ENCODE peak calls at places on chromosomes 5 and 9, in seven cellular contexts. One of them, this sample, is unnamed.

GRCh38 chr5:91312698-91313097 is 70.4 kb downstream of the ARRDC3 start:
- DNase-seq in B cell: no peak
- DNase-seq in AG09309: no peak
- DNase-seq in tibial artery: no peak
- DNase-seq in cardiac fibroblast: peak; percentile 36
- DNase-seq in upper lobe of right lung: no peak
- DNase-seq in adrenal gland: no peak
- DNase-seq in this sample: no peak

GRCh38 chr9:134381671-134382505 is 55.6 kb downstream of the RXRA start:
- DNase-seq in B cell: no peak
- DNase-seq in AG09309: no peak
- DNase-seq in tibial artery: no peak
- DNase-seq in cardiac fibroblast: no peak
- DNase-seq in upper lobe of right lung: no peak
- DNase-seq in adrenal gland: no peak
- DNase-seq in this sample: peak; percentile 76

GRCh38 chr9:133421615-133422542 is at the start of gene ADAMTS13:
- DNase-seq in B cell: no peak
- DNase-seq in AG09309: no peak
- DNase-seq in tibial artery: no peak
- DNase-seq in cardiac fibroblast: no peak
- DNase-seq in upper lobe of right lung: no peak
- DNase-seq in adrenal gland: no peak
- DNase-seq in this sample: peak; percentile 92

GRCh38 chr9:16345902-16346301 is 524.6 kb downstream of the BNC2 start:
- DNase-seq in B cell: no peak
- DNase-seq in AG09309: no peak
- DNase-seq in tibial artery: no peak
- DNase-seq in cardiac fibroblast: no peak
- DNase-seq in upper lobe of right lung: no peak
- DNase-seq in adrenal gland: no peak
- DNase-seq in this sample: no peak

GRCh38 chr5:146945722-146946121 is 67.2 kb upstream of the PPP2R2B start:
- DNase-seq in B cell: no peak
- DNase-seq in AG09309: no peak
- DNase-seq in tibial artery: no peak
- DNase-seq in cardiac fibroblast: no peak
- DNase-seq in upper lobe of right lung: no peak
- DNase-seq in adrenal gland: no peak
- DNase-seq in this sample: no peak

GRCh38 chr9:4238522-4238921 is 61.3 kb downstream of the GLIS3 start:
- DNase-seq in B cell: no peak
- DNase-seq in AG09309: no peak
- DNase-seq in tibial artery: no peak
- DNase-seq in cardiac fibroblast: peak; percentile 77
- DNase-seq in upper lobe of right lung: no peak
- DNase-seq in adrenal gland: no peak
- DNase-seq in this sample: no peak

GRCh38 chr5:157248771-157249475 is 17.0 kb upstream of the CYFIP2 start:
- DNase-seq in B cell: no peak
- DNase-seq in AG09309: no peak
- DNase-seq in tibial artery: no peak
- DNase-seq in cardiac fibroblast: no peak
- DNase-seq in upper lobe of right lung: no peak
- DNase-seq in adrenal gland: no peak
- DNase-seq in this sample: peak; percentile 66

GRCh38 chr9:97525451-97525850 is 24.0 kb downstream of the TMOD1 start:
- DNase-seq in B cell: no peak
- DNase-seq in AG09309: peak; percentile 41
- DNase-seq in tibial artery: no peak
- DNase-seq in cardiac fibroblast: no peak
- DNase-seq in upper lobe of right lung: no peak
- DNase-seq in adrenal gland: no peak
- DNase-seq in this sample: no peak

GRCh38 chr9:119375892-119376291 is 6.7 kb upstream of the BRINP1 start:
- DNase-seq in B cell: no peak
- DNase-seq in AG09309: no peak
- DNase-seq in tibial artery: no peak
- DNase-seq in cardiac fibroblast: peak; percentile 17
- DNase-seq in upper lobe of right lung: no peak
- DNase-seq in adrenal gland: peak; percentile 25
- DNase-seq in this sample: peak; percentile 14
- TF ChIP-seq CTCF in B cell: no peak
- TF ChIP-seq CTCF in AG09309: peak; percentile 20
- TF ChIP-seq CTCF in tibial artery: no peak
- TF ChIP-seq CTCF in cardiac fibroblast: no peak
- TF ChIP-seq CTCF in upper lobe of right lung: no peak
- TF ChIP-seq CTCF in adrenal gland: no peak
- TF ChIP-seq CTCF in this sample: peak; percentile 32

GRCh38 chr5:151740958-151741373 is 17.5 kb downstream of the ATOX1 start:
- DNase-seq in B cell: no peak
- DNase-seq in AG09309: no peak
- DNase-seq in tibial artery: no peak
- DNase-seq in cardiac fibroblast: peak; percentile 91
- DNase-seq in upper lobe of right lung: no peak
- DNase-seq in adrenal gland: no peak
- DNase-seq in this sample: no peak
- TF ChIP-seq CTCF in B cell: peak; percentile 65
- TF ChIP-seq CTCF in AG09309: no peak
- TF ChIP-seq CTCF in tibial artery: no peak
- TF ChIP-seq CTCF in cardiac fibroblast: no peak
- TF ChIP-seq CTCF in upper lobe of right lung: no peak
- TF ChIP-seq CTCF in adrenal gland: peak; percentile 39
- TF ChIP-seq CTCF in this sample: peak; percentile 17

DNA sequence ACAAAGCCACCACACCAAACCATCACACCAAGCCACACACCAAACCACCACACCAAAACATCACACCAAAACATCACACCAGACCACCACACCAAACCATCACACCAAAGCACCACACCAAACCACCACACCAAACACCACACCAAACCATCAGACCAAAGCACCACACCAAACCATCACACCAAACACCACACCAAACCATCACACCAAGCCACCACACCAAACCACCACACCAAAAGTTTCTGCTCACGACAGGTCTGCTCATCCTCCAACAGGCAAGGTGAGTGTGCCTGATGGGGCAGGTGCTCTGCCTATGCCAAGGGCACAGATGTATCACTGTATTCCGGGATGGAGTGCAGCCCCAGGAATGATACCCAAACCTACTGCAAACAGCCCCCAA is 87.9 kb upstream of the FSTL4 start:
- DNase-seq in B cell: no peak
- DNase-seq in AG09309: no peak
- DNase-seq in tibial artery: no peak
- DNase-seq in cardiac fibroblast: no peak
- DNase-seq in upper lobe of right lung: no peak
- DNase-seq in adrenal gland: no peak
- DNase-seq in this sample: no peak
- TF ChIP-seq CTCF in B cell: no peak
- TF ChIP-seq CTCF in AG09309: no peak
- TF ChIP-seq CTCF in tibial artery: no peak
- TF ChIP-seq CTCF in cardiac fibroblast: no peak
- TF ChIP-seq CTCF in upper lobe of right lung: no peak
- TF ChIP-seq CTCF in adrenal gland: no peak
- TF ChIP-seq CTCF in this sample: no peak

DNA sequence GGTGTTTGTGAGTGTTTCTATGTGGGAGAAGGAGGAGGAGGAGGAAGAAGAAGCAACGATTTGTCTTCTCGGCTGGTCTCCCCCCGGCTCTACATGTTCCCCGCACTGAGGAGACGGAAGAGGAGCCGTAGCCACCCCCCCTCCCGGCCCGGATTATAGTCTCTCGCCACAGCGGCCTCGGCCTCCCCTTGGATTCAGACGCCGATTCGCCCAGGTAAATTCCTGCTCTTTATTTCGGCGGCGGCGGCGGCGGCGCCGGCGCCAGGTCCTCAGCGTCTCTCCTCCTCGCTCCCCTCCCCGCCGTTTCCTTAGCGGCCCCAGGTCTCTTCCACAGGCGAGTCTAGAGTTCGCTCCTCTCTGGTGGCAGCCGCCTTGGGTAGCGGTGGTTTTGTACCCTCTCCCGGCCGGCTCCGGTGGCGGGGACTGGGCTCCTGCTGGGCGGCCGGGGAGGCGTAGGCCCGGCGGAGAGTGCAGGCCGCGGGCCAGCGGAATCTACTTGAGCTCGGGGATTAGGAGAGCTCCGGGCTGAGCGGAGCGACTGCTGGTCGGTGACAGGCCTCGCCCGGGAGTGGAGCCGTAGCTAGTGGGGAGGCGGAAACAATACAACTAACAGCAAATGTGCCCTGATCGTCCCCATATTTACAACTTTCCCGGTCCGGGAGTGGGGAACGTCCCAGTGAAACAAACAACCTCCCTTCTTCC is 547 bp downstream of the NIPBL start:
- DNase-seq in B cell: peak; percentile 64
- DNase-seq in AG09309: no peak
- DNase-seq in tibial artery: peak; percentile 52
- DNase-seq in cardiac fibroblast: peak; percentile 68
- DNase-seq in upper lobe of right lung: peak; percentile 89
- DNase-seq in adrenal gland: peak; percentile 76
- DNase-seq in this sample: peak; percentile 69
- TF ChIP-seq CTCF in B cell: no peak
- TF ChIP-seq CTCF in AG09309: no peak
- TF ChIP-seq CTCF in tibial artery: no peak
- TF ChIP-seq CTCF in cardiac fibroblast: peak; percentile 2
- TF ChIP-seq CTCF in upper lobe of right lung: no peak
- TF ChIP-seq CTCF in adrenal gland: no peak
- TF ChIP-seq CTCF in this sample: no peak

GRCh38 chr5:98872679-98873078 is 56.1 kb downstream of the CHD1 start:
- DNase-seq in B cell: no peak
- DNase-seq in AG09309: no peak
- DNase-seq in tibial artery: no peak
- DNase-seq in cardiac fibroblast: peak; percentile 72
- DNase-seq in upper lobe of right lung: no peak
- DNase-seq in adrenal gland: peak; percentile 44
- DNase-seq in this sample: no peak
- TF ChIP-seq CTCF in B cell: no peak
- TF ChIP-seq CTCF in AG09309: no peak
- TF ChIP-seq CTCF in tibial artery: no peak
- TF ChIP-seq CTCF in cardiac fibroblast: no peak
- TF ChIP-seq CTCF in upper lobe of right lung: no peak
- TF ChIP-seq CTCF in adrenal gland: no peak
- TF ChIP-seq CTCF in this sample: no peak

DNA sequence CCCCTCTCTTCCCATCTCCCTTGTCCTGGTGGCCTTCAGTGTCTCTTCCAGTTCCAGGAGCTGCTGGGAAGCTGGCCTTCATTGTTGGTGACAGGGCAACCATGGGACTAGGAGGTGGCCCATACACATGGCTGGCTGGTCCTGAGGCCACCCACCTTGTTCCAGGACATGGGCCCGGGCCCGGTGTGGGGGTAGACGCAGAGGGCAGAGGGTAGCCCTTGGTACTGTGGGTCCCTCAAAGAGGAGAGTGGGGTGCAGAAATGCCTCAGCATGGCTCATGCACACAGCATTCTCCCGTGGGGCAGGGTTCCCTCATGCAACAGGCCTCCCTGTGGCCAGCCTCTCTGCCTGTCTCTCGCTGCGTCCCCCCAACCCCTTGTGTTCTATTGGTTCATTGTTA is 20.8 kb downstream of the SLC6A7 start:
- DNase-seq in B cell: no peak
- DNase-seq in AG09309: no peak
- DNase-seq in tibial artery: no peak
- DNase-seq in cardiac fibroblast: no peak
- DNase-seq in upper lobe of right lung: no peak
- DNase-seq in adrenal gland: no peak
- DNase-seq in this sample: no peak
- TF ChIP-seq CTCF in B cell: no peak
- TF ChIP-seq CTCF in AG09309: no peak
- TF ChIP-seq CTCF in tibial artery: no peak
- TF ChIP-seq CTCF in cardiac fibroblast: no peak
- TF ChIP-seq CTCF in upper lobe of right lung: no peak
- TF ChIP-seq CTCF in adrenal gland: no peak
- TF ChIP-seq CTCF in this sample: no peak

This sample was measured in activated CD8-positive, alpha-beta T cell treated with anti-CD3 and anti-CD28 coated beads for 36 hours.